ENCODE peak calls at places on chromosomes 16 and 17, in six cellular contexts. L is HAP-1, S is GM12864, B is GM23248, N is neural progenitor cell, Z is AG10803. G is an unnamed sample.

GRCh38 chr16:2171601-2172178 is 16.1 kb downstream of the TRAF7 start:
- DNase-seq in L (no peak), S (no peak), B (no peak), N (no peak), Z (no peak), G (no peak)

GRCh38 chr16:11686713-11687112 is 18.5 kb downstream of the SNN start:
- DNase-seq in L (no peak), S (no peak), B (no peak), N (no peak), Z (no peak), G (no peak)

GRCh38 chr17:48012151-48012520 is 25.5 kb downstream of the COPZ2 start:
- DNase-seq in L (peak), S (no peak), B (peak), N (peak), Z (peak), G (no peak)

GRCh38 chr16:46573008-46573833 is 48.0 kb downstream of the SHCBP1 start:
- DNase-seq in L (peak), S (no peak), B (peak), N (no peak), Z (peak), G (peak)

GRCh38 chr16:87145181-87146176 is 171.7 kb downstream of the C16orf95 start:
- DNase-seq in L (no peak), S (no peak), B (peak), N (no peak), Z (peak), G (no peak)

GRCh38 chr17:76714822-76715461 is 4.2 kb upstream of the MXRA7 start:
- DNase-seq in L (peak), S (no peak), B (peak), N (peak), Z (peak), G (no peak)

GRCh38 chr17:50169121-50169764 is 3.4 kb downstream of the SGCA start:
- DNase-seq in L (peak), S (no peak), B (peak), N (peak), Z (peak), G (no peak)

GRCh38 chr16:85554791-85555548 is 58.2 kb upstream of the GSE1 start:
- DNase-seq in L (no peak), S (no peak), B (peak), N (peak), Z (peak), G (no peak)

GRCh38 chr16:18059577-18059976 is 277.0 kb downstream of the NPIPA8 start:
- DNase-seq in L (no peak), S (no peak), B (no peak), N (no peak), Z (no peak), G (no peak)

GRCh38 chr16:88333645-88334516 is 48.9 kb upstream of the ZNF469 start:
- DNase-seq in L (no peak), S (no peak), B (no peak), N (no peak), Z (no peak), G (no peak)

GRCh38 chr16:8850279-8850885 is 18.4 kb downstream of the CARHSP1 start:
- DNase-seq in L (no peak), S (no peak), B (peak), N (no peak), Z (peak), G (peak)

GRCh38 chr16:84175351-84176081 is 11.3 kb downstream of the TAF1C start:
- DNase-seq in L (no peak), S (peak), B (peak), N (peak), Z (peak), G (no peak)

GRCh38 chr17:64357191-64357981 is 33.3 kb downstream of the PECAM1 start:
- DNase-seq in L (no peak), S (no peak), B (peak), N (no peak), Z (peak), G (peak)

GRCh38 chr17:41494524-41494923 is 4.8 kb upstream of the KRT36 start:
- DNase-seq in L (no peak), S (no peak), B (peak), N (no peak), Z (peak), G (no peak)

GRCh38 chr17:50521517-50521916 is 11.0 kb upstream of the EPN3 start:
- DNase-seq in L (no peak), S (no peak), B (no peak), N (no peak), Z (no peak), G (no peak)

GRCh38 chr17:2749784-2750181 is 331 bp upstream of the CCDC92B start:
- DNase-seq in L (peak), S (no peak), B (peak), N (peak), Z (peak), G (peak)

GRCh38 chr17:73175962-73176565 is 11.3 kb downstream of the SSTR2 start:
- DNase-seq in L (no peak), S (no peak), B (no peak), N (no peak), Z (no peak), G (no peak)

GRCh38 chr16:10298416-10298815 is 87.4 kb upstream of the ATF7IP2 start:
- DNase-seq in L (no peak), S (no peak), B (no peak), N (no peak), Z (no peak), G (no peak)

GRCh38 chr16:20178297-20178696 is 104.6 kb upstream of the GPR139 start:
- DNase-seq in L (no peak), S (no peak), B (no peak), N (no peak), Z (no peak), G (no peak)

GRCh38 chr16:1580956-1581355 is 30.9 kb downstream of the IFT140 start:
- DNase-seq in L (no peak), S (no peak), B (no peak), N (no peak), Z (no peak), G (no peak)

GRCh38 chr16:52861614-52862022 is 191.1 kb downstream of the CHD9NB start:
- DNase-seq in L (peak), S (no peak), B (peak), N (peak), Z (no peak), G (no peak)

GRCh38 chr17:42720996-42721583 is 23.8 kb downstream of the EZH1 start:
- DNase-seq in L (peak), S (no peak), B (peak), N (peak), Z (peak), G (peak)

GRCh38 chr17:28748852-28749515 is 5.2 kb downstream of the TRAF4 start:
- DNase-seq in L (no peak), S (no peak), B (no peak), N (no peak), Z (no peak), G (no peak)

GRCh38 chr16:74035816-74036215 is 260.8 kb upstream of the PSMD7 start:
- DNase-seq in L (peak), S (no peak), B (peak), N (peak), Z (peak), G (no peak)

GRCh38 chr17:33968350-33969044 is 286.6 kb upstream of the CCL2 start:
- DNase-seq in L (no peak), S (peak), B (peak), N (no peak), Z (no peak), G (no peak)

GRCh38 chr16:1559446-1559975 is 26.0 kb downstream of the TMEM204 start:
- DNase-seq in L (no peak), S (no peak), B (no peak), N (no peak), Z (no peak), G (no peak)

GRCh38 chr16:55035037-55035436 is 104.4 kb downstream of the IRX5 start:
- DNase-seq in L (peak), S (no peak), B (peak), N (peak), Z (no peak), G (no peak)

GRCh38 chr16:82995927-82996441 is 369.2 kb downstream of the CDH13 start:
- DNase-seq in L (no peak), S (no peak), B (peak), N (no peak), Z (peak), G (peak)

DNA sequence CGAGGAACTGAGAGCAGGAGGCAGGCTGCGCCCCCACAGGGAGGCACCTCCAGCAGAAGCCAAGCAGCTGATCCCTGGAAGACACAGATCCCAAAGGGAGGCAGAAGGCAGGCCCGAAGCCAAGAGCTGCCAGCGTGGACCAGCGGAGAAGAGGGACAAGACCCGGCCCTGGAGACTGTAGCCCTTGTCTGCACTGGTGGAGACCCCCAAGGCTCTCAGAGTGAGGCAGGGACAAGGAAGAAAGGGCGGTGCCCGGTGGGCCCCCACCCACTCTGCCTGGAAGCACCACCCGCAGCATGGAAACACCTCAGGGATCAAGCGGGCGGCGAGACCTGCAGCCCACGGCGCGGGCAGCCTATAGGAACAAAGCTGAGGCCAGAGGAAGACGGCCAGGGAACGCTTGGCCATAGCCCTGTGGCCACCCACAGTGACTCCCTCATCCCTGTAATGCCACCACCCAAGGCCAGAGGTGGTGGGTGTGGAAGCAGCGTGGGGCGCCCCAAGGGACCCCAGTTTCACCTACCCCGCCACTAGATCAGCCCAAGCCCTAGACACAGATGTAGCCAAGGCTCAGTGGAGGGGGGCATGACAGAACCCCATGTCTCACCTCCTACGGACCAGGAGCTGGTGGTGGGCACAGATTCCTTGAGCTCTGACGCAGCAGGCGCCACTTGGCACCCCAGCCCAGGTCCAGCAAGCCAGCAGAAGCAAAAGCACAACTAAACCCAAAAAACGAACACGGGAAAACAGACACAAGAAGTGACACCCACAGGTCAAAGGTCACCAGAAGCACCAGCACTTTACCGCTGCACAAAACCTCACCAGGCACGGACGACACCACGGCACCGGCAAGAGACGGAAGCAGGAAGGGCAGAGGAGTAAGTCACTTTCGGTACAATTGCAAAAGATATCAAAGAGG is 2.9 kb upstream of the SIRT7 start:
- DNase-seq in L (no peak), S (no peak), B (no peak), N (no peak), Z (no peak), G (no peak)
- H3K4me3 ChIP-seq in L (no peak), S (no peak), B (no peak), N (no peak), Z (no peak), G (no peak)

GRCh38 chr17:79978545-79978852 is 57.2 kb downstream of the TBC1D16 start:
- DNase-seq in L (no peak), S (no peak), B (no peak), N (no peak), Z (peak), G (no peak)
- H3K4me3 ChIP-seq in L (no peak), S (no peak), B (no peak), N (no peak), Z (no peak), G (no peak)

DNA sequence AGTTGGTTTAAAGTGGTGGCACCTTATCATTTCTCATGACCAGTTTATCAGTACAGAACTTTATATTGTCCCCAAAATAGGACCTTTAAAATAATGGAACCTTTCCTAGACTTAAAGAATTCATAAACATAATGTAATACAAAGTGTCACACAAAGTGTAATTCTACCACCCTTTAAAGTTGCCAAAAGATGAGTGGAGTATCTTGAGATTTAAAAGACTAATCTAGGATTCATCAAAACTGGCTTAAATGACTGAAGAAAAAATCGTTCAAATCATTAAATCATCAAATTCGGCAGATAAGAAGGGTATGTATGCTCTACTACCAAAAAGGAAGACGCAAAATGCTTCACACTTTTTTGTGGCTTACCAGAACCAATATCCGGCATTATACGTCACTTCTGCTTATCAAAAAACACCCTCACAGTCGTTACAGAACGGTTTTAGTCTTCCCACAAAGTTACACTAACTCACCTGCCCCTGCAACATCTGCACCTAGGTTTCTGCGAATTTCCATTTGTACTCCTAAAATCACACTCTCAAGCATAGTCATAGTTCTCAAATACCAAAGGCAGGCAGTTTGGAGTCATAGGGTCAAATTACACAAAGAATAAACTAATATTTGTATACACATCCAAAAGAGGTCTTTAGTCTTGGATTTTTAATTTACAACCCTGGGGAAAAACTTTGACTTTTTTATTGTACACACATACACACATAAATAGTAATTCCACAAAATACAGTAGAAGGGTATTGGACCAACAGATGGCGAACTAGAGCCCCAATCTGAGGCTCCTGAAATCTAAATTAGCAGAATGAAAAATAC is 1.4 kb upstream of the KANSL1 start:
- DNase-seq in L (no peak), S (peak), B (peak), N (peak), Z (peak), G (no peak)
- H3K4me3 ChIP-seq in L (peak), S (peak), B (peak), N (peak), Z (peak), G (peak)

GRCh38 chr17:7560172-7561027 is 1.3 kb upstream of the SENP3 start:
- DNase-seq in L (peak), S (no peak), B (peak), N (peak), Z (peak), G (no peak)
- H3K4me3 ChIP-seq in L (peak), S (no peak), B (peak), N (peak), Z (peak), G (peak)

GRCh38 chr16:14302399-14303181 is 231.5 kb downstream of the MRTFB start:
- DNase-seq in L (peak), S (no peak), B (peak), N (peak), Z (no peak), G (no peak)

GRCh38 chr16:14302031-14302398 is 230.9 kb downstream of the MRTFB start:
- DNase-seq in L (peak), S (no peak), B (peak), N (peak), Z (peak), G (peak)

GRCh38 chr16:14300631-14301149 is 229.6 kb downstream of the MRTFB start:
- DNase-seq in L (peak), S (peak), B (peak), N (peak), Z (peak), G (peak)

GRCh38 chr16:14303182-14303618 is 232.1 kb downstream of the MRTFB start:
- DNase-seq in L (peak), S (no peak), B (peak), N (peak), Z (no peak), G (no peak)

DNA sequence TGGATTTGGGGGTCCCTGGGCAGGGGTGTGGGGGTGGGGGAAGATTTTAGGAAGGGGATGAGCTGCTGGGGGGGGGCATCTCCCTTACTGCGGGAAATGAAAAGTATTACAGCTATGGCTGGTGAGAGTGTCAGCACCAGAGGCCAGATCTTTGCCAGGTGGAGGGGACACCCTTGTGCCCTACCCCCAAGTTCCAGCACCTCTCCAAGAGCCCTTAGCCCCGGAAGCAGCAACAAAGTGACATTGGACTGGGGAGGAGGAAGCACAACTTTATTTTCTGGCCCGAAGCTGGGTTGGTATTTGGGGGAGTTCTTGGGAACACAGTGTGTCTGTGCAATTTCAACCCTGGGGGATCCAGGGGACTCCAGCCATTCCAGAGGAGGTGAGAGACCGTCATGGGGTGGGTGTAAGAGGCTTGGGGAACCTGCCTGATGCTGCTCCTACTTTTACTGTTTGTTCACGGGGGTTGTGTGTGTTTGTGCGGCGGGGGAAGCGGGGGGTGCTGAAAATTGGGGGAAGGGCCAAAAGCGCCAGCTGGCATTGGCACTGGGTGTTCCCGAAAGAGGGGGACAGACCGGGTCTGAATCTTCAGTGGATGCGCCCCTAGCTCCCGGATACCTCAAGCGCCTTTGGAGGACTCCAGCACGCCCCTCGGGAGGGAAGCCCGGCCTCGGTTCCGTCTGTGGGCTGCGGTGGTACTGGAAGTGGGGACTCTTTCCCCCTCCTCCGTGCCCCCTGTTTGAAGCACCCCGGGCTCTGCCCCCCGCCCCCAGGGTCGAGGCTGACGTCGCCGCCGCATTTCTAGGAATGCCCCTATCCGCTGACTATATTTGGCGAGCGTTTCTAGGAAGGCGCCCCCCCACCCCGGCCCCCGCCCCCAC is 230.3 kb downstream of the MRTFB start:
- DNase-seq in L (peak), S (no peak), B (peak), N (peak), Z (peak), G (no peak)
- H3K4me3 ChIP-seq in L (peak), S (peak), B (peak), N (peak), Z (peak), G (peak)

GRCh38 chr16:4298761-4299522 is 16.9 kb upstream of the GLIS2 start:
- DNase-seq in L (peak), S (no peak), B (peak), N (peak), Z (peak), G (peak)
- H3K4me3 ChIP-seq in L (no peak), S (no peak), B (peak), N (no peak), Z (peak), G (no peak)

DNA sequence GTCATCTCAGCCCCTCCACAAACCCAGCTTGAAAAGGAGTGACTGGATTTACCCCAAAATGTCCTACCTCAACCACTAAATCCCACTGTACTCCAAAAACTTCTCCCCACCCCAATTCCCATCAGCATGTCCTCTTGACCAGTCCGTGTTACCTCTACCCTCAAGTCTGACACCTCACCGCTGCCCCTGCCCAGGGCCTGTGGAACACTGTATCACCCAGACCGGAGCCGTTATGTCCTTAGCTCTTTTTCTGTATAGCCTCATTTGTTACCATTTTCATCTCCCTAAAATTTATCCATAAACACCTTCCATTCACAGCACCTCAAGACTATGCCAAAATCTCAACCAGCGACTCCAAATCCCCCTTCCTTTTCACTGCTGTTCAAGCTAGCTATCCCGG is 2.4 kb downstream of the PHF23 start:
- DNase-seq in L (no peak), S (no peak), B (no peak), N (no peak), Z (no peak), G (no peak)
- H3K4me3 ChIP-seq in L (no peak), S (no peak), B (peak), N (peak), Z (peak), G (peak)

GRCh38 chr17:9022553-9023388 is 1.5 kb downstream of the NTN1 start:
- DNase-seq in L (no peak), S (no peak), B (peak), N (peak), Z (no peak), G (no peak)
- H3K4me3 ChIP-seq in L (no peak), S (peak), B (peak), N (peak), Z (peak), G (peak)

GRCh38 chr17:67491009-67491677 is 114.1 kb downstream of the PITPNC1 start:
- DNase-seq in L (peak), S (no peak), B (peak), N (peak), Z (peak), G (peak)
- H3K4me3 ChIP-seq in L (no peak), S (no peak), B (peak), N (no peak), Z (peak), G (peak)